ENCODE peak calls at places on chromosomes 11 and 22, in ten cellular contexts. O is islet precursor cell; Y is psoas muscle; G is stimulated activated CD4-positive, alpha-beta T cell treated with anti-CD3 and anti-CD28 coated beads, Interleukin-1b, Interleukin-23, amount 100 ng/mL, for 4 hours; R is ovary; P is heart left ventricle; S is fibroblast of mammary gland; E is small intestine; H is memory B cell; U is NCI-H2029. X is an unnamed sample.

GRCh38 chr11:123718075-123718868 is 23.2 kb downstream of the ZNF202 start:
- DNase-seq in P (no peak), O (no peak), G (no peak), R (no peak), S (no peak), H (no peak), U (no peak), E (no peak), Y (no peak), X (no peak)

GRCh38 chr22:31857247-31857646 is 87.1 kb upstream of the YWHAH start:
- DNase-seq in P (no peak), O (peak), G (no peak), U (peak), E (no peak), R (no peak), Y (no peak), H (no peak), S (no peak), X (no peak)

GRCh38 chr11:123527526-123527925 is 97.5 kb downstream of the GRAMD1B start:
- DNase-seq in G (no peak), E (no peak), R (no peak), P (no peak), Y (no peak), H (no peak), U (no peak), O (no peak), S (no peak), X (no peak)

GRCh38 chr11:98531576-98531975 is 489.2 kb upstream of the CNTN5 start:
- DNase-seq in R (no peak), H (no peak), S (no peak), O (no peak), P (no peak), E (no peak), G (no peak), U (no peak), Y (no peak), X (no peak)

GRCh38 chr22:42078469-42079318 is 806 bp upstream of the SMDT1 start:
- DNase-seq in U (no peak), P (peak), G (no peak), O (peak), S (peak), R (peak), E (peak), Y (no peak), H (no peak), X (no peak)

GRCh38 chr11:46352063-46352841 is 5.0 kb downstream of the DGKZ start:
- DNase-seq in S (peak), E (peak), R (no peak), H (no peak), U (no peak), G (peak), O (peak), Y (peak), P (peak), X (no peak)

GRCh38 chr22:42473484-42474193 is 41.4 kb upstream of the NFAM1 start:
- DNase-seq in E (peak), R (no peak), O (no peak), P (peak), H (no peak), Y (no peak), S (peak), G (no peak), U (peak), X (peak)

GRCh38 chr11:503179-503981 is 3.7 kb downstream of the RNH1 start:
- DNase-seq in H (no peak), Y (peak), G (no peak), R (peak), S (peak), U (no peak), P (no peak), O (peak), E (no peak), X (peak)